ENCODE peak calls at places on chromosomes 7 and 10, in ten cellular contexts. M is prostate gland, I is coronary artery, E is GM03348, S is SHP77, K is A172, Y is NCI-H510A treated with DMSO at 0.1 percent for 48 hours, Z is HCT116, F is A549, V is right lobe of liver. D is an unnamed sample.

GRCh38 chr7:115145512-115145911 is 223.6 kb downstream of the MDFIC start:
- DNase-seq in F (no peak), Z (no peak), I (no peak), Y (no peak), K (no peak), V (no peak), M (no peak), E (peak; percentile 41), S (no peak), D (peak; percentile 62)

GRCh38 chr10:26653004-26653403 is 44.5 kb upstream of the PDSS1 start:
- DNase-seq in E (no peak), K (no peak), Y (no peak), F (no peak), M (no peak), I (no peak), Z (no peak), V (no peak), S (no peak), D (no peak)

GRCh38 chr7:117896339-117896738 is 23.1 kb upstream of the CTTNBP2 start:
- DNase-seq in E (no peak), V (no peak), I (no peak), M (no peak), K (no peak), S (no peak), Y (peak; percentile 28), Z (no peak), F (no peak), D (no peak)

GRCh38 chr10:118511720-118512119 is 83.7 kb downstream of the PRLHR start:
- DNase-seq in E (peak; percentile 13), M (no peak), Y (no peak), F (no peak), S (no peak), I (no peak), Z (no peak), K (no peak), V (no peak), D (no peak)

GRCh38 chr7:82019538-82019937 is 249.7 kb upstream of the HGF start:
- DNase-seq in E (no peak), S (no peak), M (no peak), Z (no peak), I (no peak), Y (no peak), K (no peak), F (no peak), V (no peak), D (no peak)

GRCh38 chr10:16519250-16519907 is 2.3 kb downstream of the C1QL3 start:
- DNase-seq in I (no peak), V (no peak), F (no peak), Y (no peak), Z (no peak), E (no peak), M (no peak), S (no peak), K (no peak), D (no peak)

GRCh38 chr7:157432541-157432956 is 95.7 kb downstream of the DNAJB6 start:
- DNase-seq in S (peak; percentile 63), V (peak; percentile 42), E (peak; percentile 88), F (peak; percentile 78), I (no peak), Z (peak; percentile 46), K (peak; percentile 80), Y (peak; percentile 91), M (peak; percentile 43), D (peak; percentile 29)

GRCh38 chr7:112410087-112410486 is 40.2 kb upstream of the IFRD1 start:
- DNase-seq in I (no peak), S (no peak), F (no peak), M (no peak), K (no peak), V (no peak), Z (no peak), Y (no peak), E (no peak), D (no peak)

GRCh38 chr7:100674441-100675407 is 1.2 kb downstream of the GNB2 start:
- DNase-seq in Z (no peak), V (peak; percentile 49), E (peak; percentile 40), S (no peak), F (no peak), I (no peak), M (no peak), K (no peak), Y (no peak), D (no peak)

GRCh38 chr10:131453772-131454634 is 142.5 kb upstream of the TCERG1L start:
- DNase-seq in Z (peak; percentile 21), V (peak; percentile 50), F (no peak), I (peak; percentile 71), E (no peak), S (peak; percentile 3), K (no peak), M (peak; percentile 32), Y (no peak), D (no peak)

GRCh38 chr7:97003262-97004236 is 1.8 kb upstream of the DLX6 start:
- DNase-seq in I (no peak), E (no peak), M (no peak), Z (no peak), S (no peak), K (no peak), V (no peak), Y (peak; percentile 12), F (no peak), D (peak; percentile 59)

GRCh38 chr10:125014984-125015944 is 73.3 kb downstream of the ZRANB1 start:
- DNase-seq in E (no peak), Z (no peak), K (no peak), S (no peak), V (peak; percentile 8), I (no peak), Y (no peak), M (no peak), F (no peak), D (peak; percentile 16)

GRCh38 chr7:65276822-65277221 is 96.8 kb upstream of the ZNF92 start:
- DNase-seq in M (no peak), I (no peak), Z (no peak), V (no peak), K (no peak), E (no peak), S (no peak), Y (no peak), F (no peak), D (no peak)

GRCh38 chr10:43215758-43216455 is 51.0 kb downstream of the RASGEF1A start:
- DNase-seq in S (no peak), I (no peak), F (no peak), K (no peak), Z (no peak), M (no peak), Y (no peak), V (peak; percentile 13), E (no peak), D (no peak)

GRCh38 chr7:33901199-33901598 is 4.1 kb upstream of the BMPER start:
- DNase-seq in I (no peak), F (no peak), M (no peak), E (no peak), K (no peak), Z (no peak), S (no peak), Y (no peak), V (no peak), D (no peak)

GRCh38 chr10:31136951-31137885 is 105.6 kb upstream of the ZNF438 start:
- DNase-seq in F (no peak), E (peak; percentile 17), I (no peak), Z (no peak), Y (no peak), S (no peak), K (no peak), M (no peak), V (no peak), D (no peak)

GRCh38 chr7:155188357-155188756 is 109.3 kb upstream of the INSIG1 start:
- DNase-seq in F (no peak), K (peak; percentile 49), S (no peak), M (no peak), I (no peak), Z (no peak), V (no peak), Y (no peak), E (no peak), D (no peak)

GRCh38 chr10:27995311-27995710 is 3.6 kb downstream of the ODAD2 start:
- DNase-seq in S (no peak), K (peak; percentile 47), I (no peak), Y (no peak), M (no peak), V (no peak), F (no peak), Z (no peak), E (no peak), D (peak; percentile 23)

GRCh38 chr7:100680589-100681271 is 7.2 kb downstream of the GNB2 start:
- DNase-seq in Z (no peak), Y (no peak), M (no peak), K (no peak), I (no peak), S (no peak), E (no peak), V (peak; percentile 22), F (no peak), D (no peak)

GRCh38 chr10:70812814-70813213 is 2.9 kb upstream of the SGPL1 start:
- DNase-seq in E (no peak), K (no peak), Z (no peak), V (no peak), S (no peak), I (no peak), M (no peak), Y (no peak), F (no peak), D (no peak)

GRCh38 chr10:115503546-115503945 is 410.4 kb downstream of the ATRNL1 start:
- DNase-seq in F (no peak), Y (no peak), E (no peak), M (no peak), I (no peak), V (no peak), K (no peak), Z (no peak), S (no peak), D (no peak)

GRCh38 chr7:86776136-86776535 is 132.4 kb downstream of the GRM3 start:
- DNase-seq in V (no peak), M (no peak), F (no peak), I (no peak), Y (no peak), Z (no peak), K (no peak), E (no peak), S (no peak), D (no peak)

GRCh38 chr10:132546567-132547420 is 9.2 kb downstream of the INPP5A start:
- DNase-seq in S (peak; percentile 21), Y (no peak), M (no peak), E (no peak), K (no peak), V (peak; percentile 70), F (no peak), Z (no peak), I (no peak), D (no peak)

GRCh38 chr10:31268616-31269303 is 50.3 kb upstream of the ZEB1 start:
- DNase-seq in E (no peak), F (no peak), V (no peak), Y (no peak), K (no peak), M (no peak), Z (no peak), S (no peak), I (no peak), D (no peak)

GRCh38 chr7:48171190-48171589 is at the start of gene ABCA13:
- DNase-seq in M (no peak), Y (no peak), V (no peak), E (peak; percentile 56), K (no peak), I (no peak), F (no peak), Z (no peak), S (no peak), D (no peak)

GRCh38 chr10:70765794-70766594 is 19.2 kb downstream of the TBATA start:
- DNase-seq in Y (no peak), Z (no peak), K (no peak), V (no peak), S (no peak), I (peak; percentile 54), F (no peak), E (no peak), M (no peak), D (no peak)

GRCh38 chr10:6999232-6999925 is 411.5 kb downstream of the SFMBT2 start:
- DNase-seq in S (no peak), I (no peak), E (no peak), Z (no peak), Y (no peak), F (no peak), V (no peak), M (no peak), K (no peak), D (no peak)

GRCh38 chr7:78968951-78969350 is 484.5 kb downstream of the MAGI2 start:
- DNase-seq in Z (no peak), F (no peak), V (no peak), S (no peak), I (no peak), K (no peak), Y (no peak), M (no peak), E (no peak), D (no peak)

D was measured in trophoblast cell.